ENCODE peak calls at places on chromosome 1, in four cellular contexts. G is sciatic nerve; B is CD4-positive, alpha-beta memory T cell; M is CD8-positive, alpha-beta memory T cell. D is an unnamed sample.

GRCh38 chr1:178768423-178768822 is 43.4 kb downstream of the RALGPS2 start:
- DNase-seq in G (no peak), B (no peak), M (no peak), D (no peak)

GRCh38 chr1:243598433-243598832 is 251.6 kb downstream of the AKT3 start:
- DNase-seq in G (no peak), B (peak), M (no peak), D (no peak)

GRCh38 chr1:181179279-181179979 is 90.9 kb downstream of the IER5 start:
- DNase-seq in G (no peak), B (no peak), M (no peak), D (no peak)

GRCh38 chr1:192045038-192045575 is 113.2 kb upstream of the RGS18 start:
- DNase-seq in G (no peak), B (no peak), M (no peak), D (no peak)

GRCh38 chr1:18575620-18576019 is 55.0 kb upstream of the PAX7 start:
- DNase-seq in G (peak), B (no peak), M (peak), D (no peak)

GRCh38 chr1:4310396-4310923 is 343.9 kb upstream of the AJAP1 start:
- DNase-seq in G (no peak), B (no peak), M (no peak), D (no peak)

GRCh38 chr1:203754455-203754864 is 10.5 kb upstream of the LAX1 start:
- DNase-seq in G (no peak), B (peak), M (no peak), D (peak)

GRCh38 chr1:81466970-81467369 is 333.8 kb upstream of the ADGRL2 start:
- DNase-seq in G (no peak), B (no peak), M (no peak), D (no peak)

GRCh38 chr1:208031316-208031931 is 120.5 kb upstream of the CD34 start:
- DNase-seq in G (peak), B (no peak), M (no peak), D (no peak)

D was measured in stimulated activated naive CD4-positive, alpha-beta T cell.